ENCODE peak calls at places on chromosomes 1 and 21, in seven cellular contexts. V is ELR; F is NCI-H774; Q is activated CD8-positive, alpha-beta memory T cell treated with anti-CD3 and anti-CD28 coated beads for 24 hours; T is EL; C is activated T-cell treated with anti-CD3 and anti-CD28 coated beads, Interleukin-2, amount 50 U/mL, for 72 hours; E is GDM1. S is an unnamed sample.

GRCh38 chr1:46315669-46316403 is 12.3 kb downstream of the UQCRH start:
- DNase-seq in V (peak; percentile 44), T (peak; percentile 71), E (no peak), F (no peak), Q (peak; percentile 11), C (no peak), S (peak; percentile 73)

GRCh38 chr1:231216515-231216914 is 24.5 kb upstream of the GNPAT start:
- DNase-seq in Q (no peak), E (no peak), V (no peak), F (no peak), T (no peak), C (no peak), S (no peak)

GRCh38 chr1:50981741-50982140 is 11.7 kb downstream of the CDKN2C start:
- DNase-seq in C (no peak), F (peak; percentile 65), E (no peak), Q (no peak), V (no peak), T (peak; percentile 39), S (peak; percentile 46)

GRCh38 chr1:91099746-91100621 is 78.1 kb upstream of the ZNF644 start:
- DNase-seq in F (no peak), V (peak; percentile 30), Q (no peak), E (no peak), T (peak; percentile 2), C (no peak), S (no peak)

GRCh38 chr1:47362828-47363227 is 29.2 kb downstream of the CMPK1 start:
- DNase-seq in Q (no peak), F (no peak), V (no peak), E (no peak), T (no peak), C (no peak), S (no peak)

GRCh38 chr1:119160851-119161250 is 20.4 kb upstream of the WARS2 start:
- DNase-seq in Q (no peak), E (no peak), T (peak; percentile 22), V (peak; percentile 9), F (no peak), C (no peak), S (peak; percentile 86)

GRCh38 chr21:39121600-39122355 is 61.5 kb downstream of the PSMG1 start:
- DNase-seq in T (no peak), E (no peak), C (no peak), Q (peak; percentile 50), V (no peak), F (no peak), S (no peak)

GRCh38 chr1:10724948-10725852 is 71.2 kb downstream of the CASZ1 start:
- DNase-seq in E (no peak), C (no peak), Q (no peak), V (no peak), T (peak; percentile 45), F (no peak), S (peak; percentile 72)

GRCh38 chr21:28521932-28522826 is 470.5 kb downstream of the LTN1 start:
- DNase-seq in E (peak; percentile 7), C (no peak), Q (no peak), F (no peak), T (peak; percentile 59), V (peak; percentile 41), S (peak; percentile 74)

GRCh38 chr1:61170328-61171238 is 88.2 kb downstream of the NFIA start:
- DNase-seq in T (peak; percentile 23), V (peak; percentile 5), C (no peak), F (peak; percentile 5), E (no peak), Q (no peak), S (peak; percentile 72)

GRCh38 chr1:56777972-56778371 is 41.2 kb downstream of the FYB2 start:
- DNase-seq in E (no peak), Q (no peak), F (no peak), C (no peak), T (no peak), V (no peak), S (no peak)

GRCh38 chr1:179046808-179047636 is 21.3 kb downstream of the FAM20B start:
- DNase-seq in Q (no peak), V (no peak), F (no peak), C (no peak), E (no peak), T (peak; percentile 21), S (no peak)

GRCh38 chr1:234292548-234292947 is 80.7 kb upstream of the COA6 start:
- DNase-seq in Q (no peak), V (no peak), T (no peak), C (no peak), E (no peak), F (no peak), S (no peak)

GRCh38 chr1:59985901-59986735 is 59.5 kb upstream of the CYP2J2 start:
- DNase-seq in Q (no peak), T (peak; percentile 3), C (no peak), E (no peak), V (peak; percentile 2), F (no peak), S (peak; percentile 37)

GRCh38 chr1:40357625-40358024 is 15.9 kb upstream of the SMAP2 start:
- DNase-seq in C (no peak), E (no peak), Q (no peak), T (no peak), F (no peak), V (no peak), S (no peak)

GRCh38 chr1:236753554-236753953 is 41.5 kb upstream of the MTR start:
- DNase-seq in C (peak; percentile 4), T (peak; percentile 30), V (peak; percentile 50), F (peak; percentile 13), Q (no peak), E (no peak), S (peak; percentile 58)

GRCh38 chr1:247966520-247967204 is 1.6 kb downstream of the OR2AK2 start:
- DNase-seq in T (no peak), Q (no peak), V (no peak), F (no peak), E (no peak), C (no peak), S (no peak)

GRCh38 chr1:29469457-29469856 is 233.1 kb downstream of the PTPRU start:
- DNase-seq in T (no peak), E (no peak), Q (no peak), C (no peak), V (no peak), F (no peak), S (no peak)

GRCh38 chr1:8201331-8201861 is 116.5 kb upstream of the SLC45A1 start:
- DNase-seq in E (no peak), C (no peak), Q (no peak), T (peak; percentile 34), V (peak; percentile 17), F (no peak), S (peak; percentile 37)

GRCh38 chr1:36602189-36602588 is 119.5 kb upstream of the CSF3R start:
- DNase-seq in Q (no peak), T (no peak), V (no peak), C (no peak), F (no peak), E (no peak), S (no peak)

GRCh38 chr1:239349699-239350098 is 36.7 kb upstream of the CHRM3 start:
- DNase-seq in Q (no peak), C (no peak), V (no peak), E (no peak), F (no peak), T (no peak), S (no peak)

GRCh38 chr1:55275151-55275748 is 60.1 kb upstream of the USP24 start:
- DNase-seq in F (no peak), Q (no peak), E (no peak), C (no peak), T (no peak), V (no peak), S (no peak)

GRCh38 chr1:116420417-116421200 is 47.6 kb downstream of the ATP1A1 start:
- DNase-seq in T (no peak), F (no peak), E (no peak), V (no peak), C (no peak), Q (no peak), S (no peak)

GRCh38 chr21:40177979-40178378 is 310.7 kb downstream of the PCP4 start:
- DNase-seq in T (no peak), F (peak; percentile 45), Q (no peak), E (no peak), C (no peak), V (no peak), S (no peak)

GRCh38 chr1:81233591-81233990 is 567.1 kb upstream of the ADGRL2 start:
- DNase-seq in V (no peak), F (no peak), C (no peak), Q (no peak), E (no peak), T (no peak), S (no peak)

GRCh38 chr1:160143695-160144094 is 7.7 kb upstream of the ATP1A4 start:
- DNase-seq in C (no peak), V (no peak), F (no peak), T (no peak), Q (no peak), E (no peak), S (no peak)

GRCh38 chr1:109769335-109770078 is 5.8 kb upstream of the EPS8L3 start:
- DNase-seq in Q (no peak), E (no peak), T (peak; percentile 84), C (no peak), F (no peak), V (peak; percentile 89), S (peak; percentile 86)

GRCh38 chr1:206502813-206503212 is 4.5 kb upstream of the RASSF5 start:
- DNase-seq in Q (no peak), T (no peak), F (no peak), E (no peak), V (no peak), C (no peak), S (peak; percentile 35)

GRCh38 chr1:221837886-221838285 is 96.0 kb upstream of the DUSP10 start:
- DNase-seq in V (no peak), Q (peak; percentile 71), E (peak; percentile 61), T (no peak), F (no peak), C (peak; percentile 60), S (no peak)

GRCh38 chr1:181136738-181137122 is 48.2 kb downstream of the IER5 start:
- DNase-seq in V (no peak), Q (no peak), C (no peak), F (no peak), E (no peak), T (no peak), S (no peak)